ENCODE peak calls at places on chromosomes 5 and 9, in eight cellular contexts. O is dorsolateral prefrontal cortex, I is kidney, C is AG09309, W is BE2C, H is neural progenitor cell, T is ovary, Y is colonic mucosa. M is an unnamed sample.

GRCh38 chr9:130430232-130430631 is 14.5 kb upstream of the ASS1 start:
- DNase-seq in O (no peak), I (no peak), C (no peak), W (no peak), H (no peak), T (no peak), Y (no peak), M (no peak)

GRCh38 chr5:127425037-127425436 is 92.4 kb upstream of the PRRC1 start:
- DNase-seq in O (no peak), I (no peak), C (no peak), W (no peak), H (peak; percentile 80), T (no peak), Y (no peak), M (no peak)

GRCh38 chr5:120382813-120383212 is 81.3 kb upstream of the PRR16 start:
- DNase-seq in O (no peak), I (no peak), C (no peak), W (no peak), H (no peak), T (no peak), Y (no peak), M (no peak)

GRCh38 chr5:140402258-140403074 is 833 bp downstream of the ANKHD1 start:
- DNase-seq in O (no peak), I (no peak), C (no peak), W (peak; percentile 63), H (peak; percentile 84), T (no peak), Y (peak; percentile 45), M (no peak)

GRCh38 chr9:95750725-95751644 is 124.5 kb upstream of the ERCC6L2 start:
- DNase-seq in O (no peak), I (no peak), C (no peak), W (no peak), H (no peak), T (no peak), Y (no peak), M (no peak)

GRCh38 chr9:134474058-134474370 is 147.8 kb downstream of the RXRA start:
- DNase-seq in O (no peak), I (peak; percentile 92), C (no peak), W (no peak), H (no peak), T (peak; percentile 59), Y (no peak), M (no peak)

GRCh38 chr9:82202808-82203207 is 214.2 kb downstream of the SPATA31D1 start:
- DNase-seq in O (no peak), I (no peak), C (peak; percentile 39), W (no peak), H (no peak), T (no peak), Y (no peak), M (no peak)

GRCh38 chr9:125427556-125427955 is 165.9 kb downstream of the GAPVD1 start:
- DNase-seq in O (no peak), I (peak; percentile 45), C (no peak), W (no peak), H (no peak), T (no peak), Y (no peak), M (no peak)

GRCh38 chr5:81906086-81906485 is 65.7 kb upstream of the ATG10 start:
- DNase-seq in O (no peak), I (no peak), C (no peak), W (no peak), H (no peak), T (no peak), Y (no peak), M (no peak)

GRCh38 chr5:81908771-81909170 is 63.1 kb upstream of the ATG10 start:
- DNase-seq in O (no peak), I (no peak), C (no peak), W (no peak), H (no peak), T (no peak), Y (no peak), M (no peak)

GRCh38 chr5:81908044-81908443 is 63.8 kb upstream of the ATG10 start:
- DNase-seq in O (no peak), I (no peak), C (no peak), W (no peak), H (no peak), T (no peak), Y (no peak), M (no peak)

GRCh38 chr5:81904861-81905260 is 67.0 kb upstream of the ATG10 start:
- DNase-seq in O (no peak), I (no peak), C (no peak), W (no peak), H (no peak), T (no peak), Y (no peak), M (no peak)

DNA sequence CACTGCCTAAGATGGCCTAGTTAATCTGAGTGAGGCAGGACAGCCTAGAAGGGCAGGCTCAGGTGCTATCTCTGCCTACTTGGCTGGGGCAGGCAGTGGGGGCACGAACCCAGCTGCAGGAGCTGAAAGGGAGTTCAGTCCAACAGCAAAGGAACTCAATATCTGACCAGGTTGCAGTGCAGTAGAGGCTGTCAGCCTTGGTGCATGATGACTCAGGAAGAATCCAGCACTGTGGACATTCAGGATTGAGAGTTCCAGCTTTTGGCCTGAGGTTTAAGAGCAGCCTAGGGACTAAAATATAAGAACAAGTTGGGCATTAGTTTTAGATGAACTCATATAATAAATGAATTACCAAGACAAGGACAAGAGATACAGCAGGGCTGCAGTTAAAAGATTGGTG is 64.8 kb upstream of the ATG10 start:
- DNase-seq in O (no peak), I (no peak), C (no peak), W (no peak), H (no peak), T (no peak), Y (no peak), M (no peak)
- H3K4me3 ChIP-seq in O (no peak overlapping the region), I (no peak overlapping the region), C (no peak overlapping the region), W (no peak overlapping the region), H (no peak overlapping the region), T (no peak overlapping the region), Y (no peak overlapping the region), M (no peak overlapping the region)

DNA sequence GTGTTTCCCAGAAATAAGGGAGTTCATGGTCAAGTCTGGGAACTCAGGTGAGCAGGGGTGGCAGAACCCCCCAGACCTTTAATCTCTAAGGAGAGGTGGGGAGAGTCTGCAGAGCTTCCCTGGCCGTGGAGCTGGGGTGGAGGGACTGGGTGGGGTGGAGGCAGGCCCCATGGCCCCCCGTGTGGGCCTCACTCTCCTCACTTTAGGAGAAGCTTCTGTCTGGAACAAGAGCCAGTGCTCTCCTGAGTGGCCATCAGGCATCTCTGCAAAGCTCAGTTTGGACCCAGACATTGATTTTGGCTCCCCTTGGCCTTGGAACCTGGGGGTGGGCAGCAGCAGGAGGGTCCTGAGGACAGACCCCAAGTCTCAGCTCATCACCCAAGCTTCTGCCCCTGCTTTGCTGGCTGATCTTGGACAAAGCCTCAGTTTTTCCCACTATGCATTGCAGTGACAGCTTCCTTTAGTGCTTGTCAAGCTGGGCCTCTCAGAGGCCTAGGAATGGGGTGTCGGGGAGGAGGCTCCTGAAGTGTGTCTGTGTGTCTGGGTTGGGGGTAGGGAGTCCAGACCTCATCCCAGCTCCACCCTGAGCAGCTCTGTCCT is 3.5 kb upstream of the GBGT1 start:
- DNase-seq in O (no peak), I (no peak), C (no peak), W (no peak), H (no peak), T (no peak), Y (peak; percentile 7), M (no peak)
- H3K4me3 ChIP-seq in O (no peak overlapping the region), I (no peak overlapping the region), C (no peak overlapping the region), W (no peak overlapping the region), H (no peak overlapping the region), T (no peak overlapping the region), Y (no peak overlapping the region), M (no peak overlapping the region)

GRCh38 chr5:115386657-115387056 is 90.2 kb upstream of the CCDC112 start:
- DNase-seq in O (no peak), I (no peak), C (no peak), W (no peak), H (no peak), T (no peak), Y (no peak), M (no peak)

GRCh38 chr5:115387816-115388215 is 91.4 kb upstream of the CCDC112 start:
- DNase-seq in O (no peak), I (no peak), C (no peak), W (no peak), H (no peak), T (no peak), Y (no peak), M (no peak)

GRCh38 chr5:115391780-115392179 is 95.3 kb upstream of the CCDC112 start:
- DNase-seq in O (no peak), I (no peak), C (no peak), W (no peak), H (no peak), T (no peak), Y (no peak), M (no peak)

GRCh38 chr5:115389799-115390382 is 93.4 kb upstream of the CCDC112 start:
- DNase-seq in O (no peak), I (no peak), C (no peak), W (no peak), H (no peak), T (no peak), Y (no peak), M (no peak)

GRCh38 chr5:115389074-115389798 is 92.8 kb upstream of the CCDC112 start:
- DNase-seq in O (no peak), I (no peak), C (no peak), W (no peak), H (no peak), T (no peak), Y (no peak), M (no peak)
- H3K4me3 ChIP-seq in O (no peak overlapping the region), I (no peak overlapping the region), C (no peak overlapping the region), W (no peak overlapping the region), H (no peak overlapping the region), T (no peak overlapping the region), Y (no peak overlapping the region), M (no peak overlapping the region)

GRCh38 chr9:122212473-122213004 is 16.2 kb downstream of the LHX6 start:
- DNase-seq in O (no peak), I (no peak), C (no peak), W (no peak), H (no peak), T (no peak), Y (no peak), M (no peak)

GRCh38 chr9:122214507-122214906 is 14.2 kb downstream of the LHX6 start:
- DNase-seq in O (no peak), I (no peak), C (no peak), W (no peak), H (no peak), T (no peak), Y (no peak), M (no peak)

GRCh38 chr9:122213102-122213588 is 15.6 kb downstream of the LHX6 start:
- DNase-seq in O (no peak), I (no peak), C (no peak), W (no peak), H (no peak), T (no peak), Y (no peak), M (no peak)

GRCh38 chr9:122215663-122216062 is 13.1 kb downstream of the LHX6 start:
- DNase-seq in O (no peak), I (no peak), C (no peak), W (no peak), H (no peak), T (no peak), Y (no peak), M (no peak)

DNA sequence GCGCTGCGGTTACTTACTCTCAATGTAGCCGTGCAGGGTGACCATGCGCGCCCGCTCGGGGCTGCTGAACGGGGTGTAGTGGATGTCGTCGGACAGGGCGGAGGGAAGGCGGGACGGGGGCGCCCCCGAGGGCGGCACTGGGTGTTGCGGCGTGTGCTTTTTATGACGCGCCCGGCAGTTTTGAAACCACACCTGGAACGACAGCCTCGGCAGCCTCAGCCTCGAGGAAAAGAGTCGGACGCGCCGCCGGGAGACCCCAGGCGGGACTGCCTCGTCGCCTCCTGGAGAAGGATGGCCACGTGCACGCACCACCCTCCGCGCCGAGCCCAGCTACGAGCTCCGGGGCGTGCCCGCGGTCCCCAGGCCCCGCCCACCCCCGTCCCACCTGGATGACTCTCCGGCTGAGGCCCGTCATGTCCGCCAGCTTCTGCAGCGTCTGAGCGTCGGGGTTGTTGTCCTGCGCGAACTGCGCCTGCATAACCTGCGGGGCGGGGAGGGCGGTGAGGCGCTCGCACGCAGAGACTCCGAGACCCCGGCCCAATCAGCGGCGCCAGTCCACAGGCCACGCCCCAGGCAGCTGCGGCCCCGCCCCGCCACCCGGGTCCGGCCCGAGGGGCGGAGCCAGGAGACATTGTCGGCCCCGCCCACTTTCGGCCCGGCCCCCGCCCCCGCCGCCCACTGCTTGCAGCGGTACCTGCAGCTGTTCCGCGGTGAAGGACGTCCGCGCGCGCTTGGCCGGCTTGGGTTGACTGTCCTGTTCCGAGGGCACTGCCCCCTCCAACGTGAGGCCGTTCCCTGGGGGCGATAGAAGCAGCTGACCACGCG is 15.0 kb downstream of the LHX6 start:
- DNase-seq in O (no peak), I (peak; percentile 77), C (no peak), W (peak; percentile 95), H (peak; percentile 93), T (peak; percentile 48), Y (peak; percentile 64), M (no peak)
- H3K4me3 ChIP-seq in O (peak overlapping the region; percentile 34), I (no peak overlapping the region), C (peak overlapping the region; percentile 12), W (peak overlapping the region; percentile 14), H (peak overlapping the region; percentile 45), T (peak overlapping the region; percentile 4), Y (peak overlapping the region; percentile 33), M (peak overlapping the region; percentile 61)